ENCODE peak calls at places on chromosome 1, in five cellular contexts. One of them, this sample, is unnamed.
A peak's percentile ranks its signal among the peaks of the same experiment; 100 is the strongest.

GRCh38 chr1:39679821-39680220 is 7.9 kb upstream of the NT5C1A start:
- DNase-seq in aorta: no peak
- DNase-seq in COR-L47: no peak
- DNase-seq in GM03348: no peak
- DNase-seq in iris pigment epithelial cell: no peak
- DNase-seq in this sample: no peak

GRCh38 chr1:165880993-165881392 is 53.6 kb downstream of the UCK2 start:
- DNase-seq in iris pigment epithelial cell: no peak
- DNase-seq in COR-L47: no peak
- DNase-seq in GM03348: no peak
- DNase-seq in aorta: no peak
- DNase-seq in this sample: no peak

GRCh38 chr1:203931953-203932352 is 70.6 kb downstream of the SNRPE start:
- DNase-seq in GM03348: no peak
- DNase-seq in aorta: no peak
- DNase-seq in COR-L47: no peak
- DNase-seq in iris pigment epithelial cell: no peak
- DNase-seq in this sample: no peak

GRCh38 chr1:171460018-171460585 is 25.2 kb upstream of the PRRC2C start:
- DNase-seq in COR-L47: no peak
- DNase-seq in aorta: no peak
- DNase-seq in iris pigment epithelial cell: no peak
- DNase-seq in GM03348: no peak
- DNase-seq in this sample: no peak

GRCh38 chr1:172390243-172390619 is 30.3 kb upstream of the C1orf105 start:
- DNase-seq in GM03348: no peak
- DNase-seq in iris pigment epithelial cell: no peak
- DNase-seq in COR-L47: no peak
- DNase-seq in aorta: no peak
- DNase-seq in this sample: no peak

GRCh38 chr1:97304366-97304765 is 582.8 kb downstream of the PTBP2 start:
- DNase-seq in aorta: no peak
- DNase-seq in GM03348: no peak
- DNase-seq in iris pigment epithelial cell: no peak
- DNase-seq in COR-L47: no peak
- DNase-seq in this sample: no peak

GRCh38 chr1:46816930-46817329 is 18.1 kb downstream of the CYP4B1 start:
- DNase-seq in COR-L47: no peak
- DNase-seq in GM03348: no peak
- DNase-seq in iris pigment epithelial cell: no peak
- DNase-seq in aorta: no peak
- DNase-seq in this sample: no peak

GRCh38 chr1:173149887-173150286 is 57.2 kb downstream of the TNFSF4 start:
- DNase-seq in iris pigment epithelial cell: peak; percentile 98
- DNase-seq in COR-L47: no peak
- DNase-seq in GM03348: peak; percentile 75
- DNase-seq in aorta: no peak
- DNase-seq in this sample: no peak

GRCh38 chr1:44108971-44109370 is 9.7 kb upstream of the KLF17 start:
- DNase-seq in aorta: no peak
- DNase-seq in iris pigment epithelial cell: no peak
- DNase-seq in GM03348: no peak
- DNase-seq in COR-L47: no peak
- DNase-seq in this sample: no peak

GRCh38 chr1:8392522-8392921 is 74.6 kb downstream of the SLC45A1 start:
- DNase-seq in iris pigment epithelial cell: no peak
- DNase-seq in GM03348: no peak
- DNase-seq in aorta: no peak
- DNase-seq in COR-L47: no peak
- DNase-seq in this sample: no peak

This sample was measured in NCI-H69.